ENCODE peak calls at places on chromosomes 6 and 20, in nine cellular contexts. R is hepatocyte, Z is psoas muscle, X is endothelial cell, W is RWPE1, L is B cell, F is OCI-LY7, H is gastrocnemius medialis, T is H9. J is an unnamed sample.

GRCh38 chr20:56786503-56786902 is 157.4 kb downstream of the TFAP2C start:
- DNase-seq in T (no peak), R (no peak), L (no peak), H (no peak), F (no peak), X (no peak), W (no peak), Z (no peak), J (no peak)

GRCh38 chr20:33909331-33909921 is 84.3 kb upstream of the RALY start:
- DNase-seq in R (peak), W (peak), X (no peak), Z (no peak), L (no peak), T (no peak), H (no peak), F (no peak), J (no peak)

GRCh38 chr20:47801759-47802158 is 16.5 kb upstream of the SULF2 start:
- DNase-seq in R (no peak), X (no peak), F (no peak), W (no peak), Z (no peak), T (no peak), H (no peak), L (no peak), J (no peak)

GRCh38 chr6:154590770-154591169 is 80.3 kb upstream of the CNKSR3 start:
- DNase-seq in X (no peak), L (no peak), T (no peak), W (no peak), F (no peak), H (no peak), R (no peak), Z (no peak), J (no peak)

GRCh38 chr20:4813839-4814695 is 92.4 kb downstream of the PRND start:
- DNase-seq in X (peak), L (peak), W (no peak), F (peak), H (no peak), R (no peak), Z (no peak), T (no peak), J (peak)

GRCh38 chr6:8166156-8166555 is 63.8 kb upstream of the EEF1E1 start:
- DNase-seq in R (no peak), H (no peak), T (no peak), Z (no peak), W (no peak), F (no peak), L (no peak), X (no peak), J (no peak)

GRCh38 chr20:59232618-59233017 is 67.8 kb upstream of the EDN3 start:
- DNase-seq in W (no peak), T (no peak), Z (no peak), H (no peak), R (no peak), X (no peak), L (no peak), F (no peak), J (no peak)

GRCh38 chr6:137495652-137496391 is 1.6 kb upstream of the OLIG3 start:
- DNase-seq in R (no peak), Z (no peak), T (peak), H (no peak), L (peak), X (peak), F (no peak), W (no peak), J (no peak)

GRCh38 chr6:157571269-157571668 is 190.3 kb downstream of the ZDHHC14 start:
- DNase-seq in F (peak), W (no peak), R (no peak), X (no peak), T (no peak), H (no peak), L (no peak), Z (no peak), J (peak)

GRCh38 chr6:11277275-11278206 is 45.1 kb upstream of the NEDD9 start:
- DNase-seq in R (peak), Z (no peak), H (no peak), X (peak), F (no peak), W (peak), L (peak), T (peak), J (peak)

GRCh38 chr6:13097454-13097853 is 230.9 kb downstream of the TBC1D7 start:
- DNase-seq in T (no peak), F (no peak), L (no peak), H (no peak), Z (no peak), X (no peak), W (no peak), R (no peak), J (no peak)

GRCh38 chr6:168914070-168914469 is 339.6 kb downstream of the THBS2 start:
- DNase-seq in R (no peak), H (no peak), W (no peak), T (no peak), F (no peak), L (no peak), X (no peak), Z (no peak), J (no peak)

GRCh38 chr6:20856681-20857288 is 322.5 kb downstream of the CDKAL1 start:
- DNase-seq in W (no peak), H (no peak), X (no peak), R (no peak), Z (no peak), T (no peak), F (no peak), L (no peak), J (no peak)

GRCh38 chr6:126720326-126720725 is 380.4 kb downstream of the CENPW start:
- DNase-seq in X (no peak), F (no peak), W (no peak), L (no peak), R (no peak), T (no peak), H (no peak), Z (no peak), J (no peak)

GRCh38 chr20:1657556-1658334 is at the start of gene SIRPG:
- DNase-seq in F (no peak), R (no peak), T (no peak), L (no peak), H (no peak), W (no peak), X (no peak), Z (no peak), J (no peak)

GRCh38 chr6:140062042-140063041 is 687.9 kb upstream of the CITED2 start:
- DNase-seq in T (no peak), X (no peak), R (peak), Z (no peak), L (no peak), F (no peak), H (peak), W (peak), J (no peak)

GRCh38 chr20:50724851-50725721 is 6.3 kb upstream of the PARD6B start:
- DNase-seq in X (no peak), L (no peak), W (peak), R (peak), Z (peak), F (no peak), H (peak), T (peak), J (peak)

GRCh38 chr6:156017838-156018237 is 562.2 kb upstream of the NOX3 start:
- DNase-seq in F (no peak), R (no peak), T (no peak), Z (no peak), X (no peak), W (no peak), H (no peak), L (no peak), J (no peak)

GRCh38 chr6:13712485-13712990 is 903 bp upstream of the RANBP9 start:
- DNase-seq in H (no peak), W (no peak), X (no peak), L (peak), T (no peak), R (no peak), F (peak), Z (no peak), J (no peak)

GRCh38 chr6:143998686-143999085 is 9.4 kb downstream of the PLAGL1 start:
- DNase-seq in X (no peak), L (no peak), R (no peak), W (no peak), Z (no peak), T (no peak), F (no peak), H (no peak), J (no peak)

GRCh38 chr20:3714092-3714491 is 1.7 kb upstream of the SIGLEC1 start:
- DNase-seq in F (no peak), H (no peak), R (no peak), W (no peak), T (peak), Z (peak), X (no peak), L (no peak), J (no peak)

GRCh38 chr6:23659125-23659524 is 466.9 kb upstream of the NRSN1 start:
- DNase-seq in R (peak), Z (no peak), H (no peak), F (no peak), L (no peak), X (peak), T (peak), W (no peak), J (no peak)

GRCh38 chr20:20492521-20493334 is 124.8 kb downstream of the INSM1 start:
- DNase-seq in F (no peak), Z (no peak), W (no peak), T (no peak), R (no peak), X (peak), L (no peak), H (no peak), J (no peak)

GRCh38 chr6:116515141-116515540 is 3.7 kb downstream of the CALHM5 start:
- DNase-seq in X (no peak), W (no peak), H (no peak), R (no peak), T (no peak), Z (no peak), L (no peak), F (no peak), J (no peak)

GRCh38 chr6:80223743-80224212 is 117.3 kb downstream of the BCKDHB start:
- DNase-seq in R (no peak), Z (no peak), X (no peak), L (no peak), H (no peak), W (no peak), F (no peak), T (no peak), J (no peak)

GRCh38 chr20:33915726-33916331 is 77.9 kb upstream of the RALY start:
- DNase-seq in Z (peak), R (peak), H (peak), L (peak), W (peak), F (peak), X (peak), T (peak), J (peak)

GRCh38 chr20:46285740-46286139 is 22.6 kb downstream of the CDH22 start:
- DNase-seq in L (no peak), T (no peak), Z (no peak), X (no peak), H (no peak), F (no peak), R (no peak), W (no peak), J (no peak)

GRCh38 chr20:64273109-64273508 is 17.6 kb downstream of the PCMTD2 start:
- DNase-seq in F (no peak), R (no peak), W (no peak), Z (no peak), X (no peak), H (no peak), T (no peak), L (no peak), J (no peak)

GRCh38 chr20:57439432-57439831 is 48.2 kb downstream of the RBM38 start:
- DNase-seq in X (no peak), F (no peak), L (no peak), R (no peak), H (peak), Z (peak), T (no peak), W (no peak), J (no peak)

GRCh38 chr20:10786678-10787077 is 112.9 kb upstream of the JAG1 start:
- DNase-seq in X (no peak), Z (no peak), R (no peak), T (no peak), L (no peak), F (no peak), H (no peak), W (no peak), J (no peak)

GRCh38 chr20:10781526-10781925 is 107.7 kb upstream of the JAG1 start:
- DNase-seq in Z (no peak), L (no peak), R (no peak), X (no peak), W (no peak), H (no peak), T (no peak), F (no peak), J (peak)

GRCh38 chr20:10783660-10784336 is 110.0 kb upstream of the JAG1 start:
- DNase-seq in Z (no peak), T (no peak), H (no peak), X (no peak), L (no peak), W (no peak), F (no peak), R (peak), J (no peak)

GRCh38 chr20:10788055-10788454 is 114.3 kb upstream of the JAG1 start:
- DNase-seq in T (no peak), W (no peak), X (no peak), Z (no peak), R (no peak), H (no peak), F (no peak), L (no peak), J (no peak)

DNA sequence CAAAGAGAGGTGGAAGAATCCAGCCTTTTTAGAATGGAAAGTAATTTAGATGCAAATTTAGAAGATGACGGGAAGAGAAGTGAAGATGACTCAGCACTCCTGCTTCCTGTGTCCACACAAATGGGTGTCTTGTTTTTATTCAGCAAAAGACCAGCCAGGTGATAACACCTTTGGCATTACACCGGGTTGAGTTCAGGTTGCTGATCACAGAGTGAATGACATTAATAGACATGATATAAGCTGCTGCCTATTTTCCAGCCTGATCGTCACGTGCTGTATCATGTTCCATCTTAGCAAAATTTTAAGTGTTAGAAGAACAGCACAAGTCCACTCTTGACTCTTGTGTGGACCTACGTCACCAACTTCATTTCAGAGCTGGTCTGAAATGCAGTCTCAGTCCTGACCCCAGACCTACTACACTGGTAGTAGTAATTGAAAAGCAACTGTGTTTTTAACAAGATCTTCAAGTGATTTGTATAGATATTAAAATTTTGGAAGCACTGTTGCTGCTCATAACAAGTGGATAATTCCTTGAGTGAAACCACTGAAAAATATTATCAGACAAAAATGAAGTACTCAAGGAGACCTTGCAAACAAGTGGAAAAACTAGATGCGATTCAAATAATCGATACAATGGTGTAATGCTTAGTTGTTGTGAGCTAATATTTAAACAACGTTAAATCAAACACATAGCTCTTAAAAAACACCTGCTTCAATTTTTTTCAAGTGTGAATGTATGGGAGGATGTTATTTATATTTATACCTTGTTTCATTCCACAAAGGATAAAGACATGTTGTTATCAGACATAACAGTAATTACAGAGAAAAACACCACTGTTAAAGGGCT is 110.8 kb upstream of the JAG1 start:
- DNase-seq in T (no peak), Z (no peak), L (no peak), F (no peak), X (no peak), W (no peak), R (peak), H (no peak), J (no peak)
- TF ChIP-seq CTCF in T (no peak), Z (no peak), L (no peak), F (no peak), X (no peak), W (no peak), R (no peak), H (no peak), J (no peak)

GRCh38 chr20:361562-361961 is 14.7 kb downstream of the NRSN2 start:
- DNase-seq in L (peak), F (peak), R (no peak), T (no peak), H (no peak), Z (no peak), X (no peak), W (no peak), J (no peak)

GRCh38 chr20:363319-364078 is 16.6 kb downstream of the NRSN2 start:
- DNase-seq in F (peak), R (peak), L (no peak), Z (no peak), W (peak), T (no peak), X (no peak), H (no peak), J (no peak)

GRCh38 chr20:364905-365794 is 15.4 kb upstream of the TRIB3 start:
- DNase-seq in W (peak), H (no peak), R (no peak), T (no peak), F (peak), Z (no peak), X (no peak), L (no peak), J (no peak)

GRCh38 chr20:358891-359555 is 12.1 kb downstream of the NRSN2 start:
- DNase-seq in Z (no peak), L (no peak), T (no peak), H (no peak), R (no peak), X (no peak), F (no peak), W (no peak), J (no peak)

DNA sequence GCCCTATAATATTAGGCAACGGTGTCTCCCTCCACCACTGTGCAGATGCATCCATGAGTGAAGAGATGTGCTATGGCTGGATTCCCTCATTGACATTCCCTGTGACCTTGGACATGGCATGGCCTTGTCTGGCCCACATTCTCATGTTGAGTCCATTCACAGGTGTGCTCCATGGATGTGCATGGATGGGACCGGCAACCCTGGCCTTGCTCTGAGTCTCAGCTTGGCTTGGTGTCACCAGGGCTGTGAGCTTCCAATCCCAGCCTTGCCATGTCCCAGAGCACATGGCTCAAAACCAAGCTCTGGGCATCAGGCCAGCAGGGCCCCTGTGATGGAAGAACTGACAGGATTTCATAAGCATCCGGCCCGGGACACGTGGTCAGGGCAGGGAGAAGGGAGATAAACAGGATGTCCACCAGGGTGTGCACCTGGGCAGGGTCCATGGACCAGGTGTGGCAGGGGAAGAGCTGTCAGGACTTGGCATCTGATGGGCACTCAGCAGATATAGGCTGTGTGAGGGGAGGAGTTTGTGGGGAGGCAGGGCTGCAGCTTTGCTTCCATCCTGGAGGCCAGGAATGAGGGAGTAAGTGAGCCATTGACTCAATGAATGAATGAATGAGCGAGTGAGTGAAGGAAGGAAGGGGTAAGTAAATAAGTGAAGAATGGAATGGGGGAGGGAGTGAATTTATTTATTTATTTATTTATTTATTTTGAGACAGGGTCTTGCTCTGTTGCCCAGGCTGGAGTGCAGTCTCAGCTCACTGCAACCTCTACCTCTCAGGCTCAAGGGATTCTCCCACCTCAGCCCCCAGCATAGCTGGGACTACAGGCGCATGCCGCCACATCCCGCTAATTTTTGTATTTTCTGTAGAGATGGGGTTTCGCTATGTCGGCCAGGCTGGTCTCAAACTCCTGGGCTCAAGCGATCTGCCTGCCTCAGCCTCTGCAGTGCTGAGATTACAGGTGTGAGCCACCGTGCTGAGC is 15.7 kb downstream of the NRSN2 start:
- DNase-seq in R (peak), T (peak), F (peak), L (peak), Z (peak), H (peak), X (no peak), W (peak), J (no peak)
- TF ChIP-seq CTCF in R (peak), T (peak), F (peak), L (no peak), Z (peak), H (no peak), X (no peak), W (no peak), J (peak)

DNA sequence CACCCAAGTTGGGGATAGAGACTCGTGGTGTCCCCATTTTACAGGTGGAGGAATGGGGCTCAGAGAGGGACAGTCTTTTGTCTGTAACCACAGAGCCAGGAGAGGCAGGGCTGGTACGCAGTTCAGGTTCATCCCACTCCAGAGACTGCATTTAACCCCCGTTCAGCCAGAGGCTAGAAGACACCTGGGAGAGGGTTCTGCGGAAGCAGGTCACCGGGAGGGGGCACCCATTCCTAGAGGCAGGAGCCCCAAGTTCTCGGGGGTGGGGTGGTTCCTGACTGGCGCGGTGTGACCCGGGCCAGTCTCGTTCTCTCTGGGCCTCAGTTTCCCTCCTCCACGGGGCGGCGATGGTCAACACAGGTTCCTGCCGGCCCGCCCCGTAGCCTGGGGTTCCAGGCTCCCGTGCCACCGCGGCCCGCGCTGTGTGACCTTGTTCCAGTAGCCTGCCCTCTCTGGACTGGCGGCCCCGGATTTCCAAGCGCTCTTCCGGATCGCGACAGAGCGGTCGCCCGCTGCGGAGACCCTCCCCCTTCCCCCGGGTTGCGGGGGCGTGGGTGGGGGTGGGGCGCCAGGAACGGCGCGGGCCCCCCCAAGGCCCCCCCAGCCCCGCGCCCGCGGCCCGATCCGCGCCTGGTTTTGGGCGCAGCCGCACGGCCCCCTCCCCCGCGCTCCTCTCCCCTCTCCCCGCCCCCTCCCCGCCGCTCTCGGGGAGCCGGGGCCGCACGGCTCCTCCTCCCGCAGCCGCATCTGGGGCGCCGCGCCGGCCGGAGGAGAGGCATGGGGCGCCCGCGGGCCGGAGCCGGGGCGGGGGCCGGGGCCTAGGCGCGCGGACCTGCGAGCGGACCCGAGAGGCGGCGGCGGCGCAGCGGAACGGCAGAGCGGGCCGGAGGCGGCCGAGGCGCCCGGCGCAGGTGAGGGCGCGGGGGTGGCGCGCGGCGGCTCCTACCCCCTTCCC is at the start of gene DLGAP4:
- DNase-seq in T (no peak), L (no peak), H (no peak), X (no peak), W (no peak), F (no peak), Z (no peak), R (no peak), J (peak)
- TF ChIP-seq CTCF in T (peak), L (no peak), H (no peak), X (no peak), W (no peak), F (no peak), Z (no peak), R (no peak), J (no peak)

DNA sequence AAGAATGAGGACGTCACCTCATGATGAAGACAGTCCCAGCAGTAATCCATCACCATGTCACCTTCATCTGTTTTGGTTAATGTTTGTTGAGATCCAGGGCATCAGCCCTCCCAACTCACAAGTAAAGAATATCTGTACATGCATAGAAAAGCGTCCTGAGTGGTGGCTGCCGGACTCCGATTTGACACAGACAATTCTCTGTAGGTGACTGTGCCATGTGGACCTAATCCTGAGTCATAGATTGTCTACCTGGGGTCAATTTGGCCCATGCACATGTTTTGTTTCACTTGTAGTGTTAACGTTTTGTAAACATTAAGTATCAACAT is 168.4 kb upstream of the UST start:
- DNase-seq in Z (no peak), H (no peak), T (no peak), W (no peak), L (no peak), F (no peak), X (no peak), R (no peak), J (no peak)
- TF ChIP-seq CTCF in Z (no peak), H (no peak), T (no peak), W (peak), L (peak), F (peak), X (no peak), R (no peak), J (no peak)